ENCODE peak calls at places on chromosomes 2 and 18, in ten cellular contexts. Z, R, T, B, S, G, F, P, M and W are unnamed samples.

GRCh38 chr2:66432801-66433694 is 1.9 kb upstream of the MEIS1 start:
- DNase-seq in Z (peak), R (peak), T (peak), B (peak), S (peak), G (peak), F (peak), P (peak), M (peak), W (peak)

GRCh38 chr18:26440644-26441043 is 107.7 kb downstream of the KCTD1 start:
- DNase-seq in Z (no peak), R (no peak), T (no peak), B (no peak), S (no peak), G (no peak), F (no peak), P (no peak), M (no peak), W (no peak)

GRCh38 chr2:81324046-81324445 is 1019.5 kb upstream of the LRRTM1 start:
- DNase-seq in Z (no peak), R (no peak), T (no peak), B (peak), S (no peak), G (no peak), F (no peak), P (no peak), M (no peak), W (peak)

GRCh38 chr18:36450264-36450663 is 152.8 kb downstream of the FHOD3 start:
- DNase-seq in Z (no peak), R (no peak), T (no peak), B (no peak), S (no peak), G (no peak), F (no peak), P (no peak), M (peak), W (no peak)

GRCh38 chr2:168231609-168232241 is 15.7 kb downstream of the STK39 start:
- DNase-seq in Z (no peak), R (no peak), T (no peak), B (no peak), S (no peak), G (peak), F (no peak), P (peak), M (no peak), W (no peak)

GRCh38 chr2:197208841-197209240 is 101.7 kb downstream of the ANKRD44 start:
- DNase-seq in Z (no peak), R (no peak), T (no peak), B (no peak), S (no peak), G (no peak), F (no peak), P (no peak), M (peak), W (no peak)

GRCh38 chr2:55899881-55900280 is 23.7 kb downstream of the EFEMP1 start:
- DNase-seq in Z (no peak), R (no peak), T (no peak), B (no peak), S (no peak), G (no peak), F (peak), P (no peak), M (peak), W (no peak)

GRCh38 chr18:39624934-39625333 is 2059.3 kb upstream of the CELF4 start:
- DNase-seq in Z (no peak), R (peak), T (no peak), B (no peak), S (no peak), G (no peak), F (no peak), P (no peak), M (peak), W (no peak)

GRCh38 chr18:62586781-62587487 is 64.1 kb downstream of the ZCCHC2 start:
- DNase-seq in Z (no peak), R (no peak), T (no peak), B (no peak), S (no peak), G (no peak), F (no peak), P (peak), M (no peak), W (no peak)

GRCh38 chr2:162839419-162839818 is 852 bp upstream of the KCNH7 start:
- DNase-seq in Z (peak), R (no peak), T (no peak), B (no peak), S (no peak), G (peak), F (peak), P (peak), M (peak), W (no peak)

GRCh38 chr2:217610411-217610814 is 392.4 kb downstream of the TNS1 start:
- DNase-seq in Z (no peak), R (no peak), T (no peak), B (no peak), S (no peak), G (no peak), F (no peak), P (no peak), M (no peak), W (no peak)

GRCh38 chr18:76386886-76387285 is 108.2 kb downstream of the ZNF516 start:
- DNase-seq in Z (no peak), R (no peak), T (no peak), B (no peak), S (no peak), G (no peak), F (no peak), P (no peak), M (no peak), W (no peak)

GRCh38 chr2:10267551-10268465 is 34.9 kb upstream of the HPCAL1 start:
- DNase-seq in Z (no peak), R (no peak), T (no peak), B (peak), S (no peak), G (no peak), F (no peak), P (no peak), M (no peak), W (no peak)

GRCh38 chr18:70636991-70637390 is 348.1 kb downstream of the SOCS6 start:
- DNase-seq in Z (no peak), R (peak), T (no peak), B (no peak), S (no peak), G (no peak), F (no peak), P (no peak), M (no peak), W (no peak)